ENCODE peak calls at places on chromosomes 7 and 10, in seven cellular contexts. X is right lobe of liver, R is GM12865, V is HCT116, E is fibroblast of lung, I is HFF-Myc, O is fibroblast of pulmonary artery. G is an unnamed sample.

GRCh38 chr10:63072951-63073350 is 60.2 kb upstream of the NRBF2 start:
- DNase-seq in I (no peak), X (no peak), E (no peak), V (no peak), R (no peak), O (no peak), G (no peak)

GRCh38 chr7:18936265-18936664 is 181.2 kb downstream of the TWIST1 start:
- DNase-seq in X (no peak), O (peak; percentile 29), R (no peak), I (no peak), E (no peak), V (no peak), G (peak; percentile 51)

GRCh38 chr10:123972481-123973401 is 81.1 kb upstream of the CPXM2 start:
- DNase-seq in R (no peak), I (no peak), E (no peak), X (no peak), O (no peak), V (no peak), G (no peak)

GRCh38 chr7:107659666-107660065 is 962 bp upstream of the SLC26A4 start:
- DNase-seq in I (no peak), V (peak; percentile 52), O (peak; percentile 82), R (peak; percentile 32), X (no peak), E (peak; percentile 84), G (peak; percentile 86)

GRCh38 chr10:118249714-118250113 is 92.4 kb downstream of the FAM204A start:
- DNase-seq in I (no peak), V (no peak), E (no peak), X (no peak), R (no peak), O (no peak), G (no peak)

GRCh38 chr10:127398140-127398966 is 150.8 kb upstream of the NPS start:
- DNase-seq in I (peak; percentile 55), E (peak; percentile 75), X (no peak), O (peak; percentile 24), V (no peak), R (no peak), G (peak; percentile 78)

GRCh38 chr10:110571093-110571743 is 3.7 kb downstream of the SMC3 start:
- DNase-seq in E (no peak), O (no peak), X (no peak), I (no peak), R (no peak), V (no peak), G (no peak)

GRCh38 chr7:134438946-134439345 is 20.0 kb downstream of the AKR1B1 start:
- DNase-seq in O (no peak), R (no peak), X (no peak), E (peak; percentile 37), I (no peak), V (no peak), G (no peak)

GRCh38 chr10:3850999-3851937 is 66.3 kb upstream of the KLF6 start:
- DNase-seq in O (peak; percentile 73), R (peak; percentile 67), E (peak; percentile 93), X (no peak), I (no peak), V (peak; percentile 43), G (peak; percentile 83)

GRCh38 chr10:75770634-75771081 is 339.2 kb downstream of the LRMDA start:
- DNase-seq in O (peak; percentile 12), X (no peak), I (no peak), V (no peak), R (no peak), E (peak; percentile 6), G (peak; percentile 56)

GRCh38 chr7:69365588-69366241 is 232.6 kb upstream of the AUTS2 start:
- DNase-seq in X (no peak), E (peak; percentile 66), R (peak; percentile 2), O (no peak), I (no peak), V (no peak), G (peak; percentile 3)

GRCh38 chr7:29487424-29487823 is 76.2 kb upstream of the PRR15 start:
- DNase-seq in O (no peak), R (no peak), E (no peak), X (no peak), V (no peak), I (no peak), G (no peak)

GRCh38 chr10:29734640-29734979 is 99.8 kb upstream of the SVIL start:
- DNase-seq in V (no peak), E (no peak), I (no peak), O (no peak), X (no peak), R (no peak), G (no peak)

GRCh38 chr10:29736325-29737208 is 101.8 kb upstream of the SVIL start:
- DNase-seq in I (no peak), X (peak; percentile 79), O (peak; percentile 50), R (no peak), E (peak; percentile 67), V (no peak), G (peak; percentile 62)

GRCh38 chr10:29734980-29735627 is 100.3 kb upstream of the SVIL start:
- DNase-seq in E (peak; percentile 56), V (no peak), R (peak; percentile 40), I (no peak), O (peak; percentile 37), X (peak; percentile 78), G (no peak)

GRCh38 chr10:29737209-29737565 is 102.4 kb upstream of the SVIL start:
- DNase-seq in O (no peak), E (no peak), R (no peak), X (no peak), I (no peak), V (no peak), G (no peak)

DNA sequence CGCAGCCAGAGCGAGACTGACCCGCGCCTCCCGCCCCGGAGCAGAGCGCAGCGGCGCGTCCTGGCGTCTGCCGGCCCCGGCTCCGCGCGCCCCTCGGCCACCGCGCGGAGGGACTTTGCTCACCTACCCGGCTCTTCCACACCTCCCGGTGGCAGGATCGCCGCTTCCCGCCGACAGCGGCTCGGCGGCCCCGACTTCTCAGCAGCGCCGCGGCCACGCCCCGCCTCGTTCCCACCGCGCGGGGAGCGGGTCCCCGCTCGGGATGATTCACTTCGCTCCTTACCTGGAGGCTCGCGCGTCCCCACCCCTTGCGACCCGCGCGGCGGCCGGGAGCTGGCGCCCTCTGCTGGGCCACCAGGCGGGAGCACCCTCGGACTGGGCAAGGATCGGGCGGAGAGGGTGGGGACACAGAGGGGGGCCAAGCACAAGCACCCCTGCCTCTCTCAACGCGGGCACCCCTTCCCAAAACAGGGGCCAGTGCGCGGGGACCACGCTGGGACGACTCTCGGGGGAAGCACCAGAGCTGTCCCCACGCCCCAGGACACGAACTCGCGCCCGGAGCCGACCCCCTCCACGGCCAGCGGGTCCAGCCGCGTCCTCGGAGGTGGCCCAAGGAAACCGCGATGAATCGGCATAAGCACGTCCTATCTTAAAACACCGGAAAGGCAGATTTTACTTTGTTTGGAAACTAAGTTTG is 101.0 kb upstream of the SVIL start:
- DNase-seq in E (peak; percentile 72), R (peak; percentile 71), X (peak; percentile 93), O (peak; percentile 67), V (peak; percentile 80), I (no peak), G (peak; percentile 61)
- TF ChIP-seq CTCF in E (peak; percentile 79), R (peak; percentile 79), X (peak; percentile 92), O (peak; percentile 54), V (peak; percentile 87), I (peak; percentile 79), G (peak; percentile 91)

DNA sequence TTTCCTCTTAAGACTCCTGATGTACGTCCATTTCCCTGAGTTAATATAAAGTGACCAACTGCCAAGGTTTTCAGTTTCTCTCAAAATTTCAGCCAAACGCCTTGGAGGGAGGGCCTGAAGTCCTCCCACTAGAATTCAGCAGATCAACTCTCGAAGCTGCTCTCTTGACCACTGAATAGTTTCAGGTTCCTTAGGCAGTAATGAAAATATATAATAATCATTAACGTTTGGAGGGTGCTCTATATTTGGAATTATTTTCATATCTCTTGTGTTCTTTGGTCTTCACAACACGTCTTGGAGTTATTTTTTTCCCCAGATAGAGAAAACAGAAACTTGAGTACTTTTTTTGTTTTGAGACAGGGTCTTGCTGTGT is 123.6 kb upstream of the SFMBT2 start:
- DNase-seq in R (no peak), I (no peak), O (no peak), X (no peak), V (no peak), E (no peak), G (no peak)
- H3K4me3 ChIP-seq in R (no peak overlapping the region), I (no peak overlapping the region), O (no peak overlapping the region), X (no peak overlapping the region), V (no peak overlapping the region), E (no peak overlapping the region), G (no peak overlapping the region)

GRCh38 chr10:62044569-62044968 is 143.1 kb downstream of the ARID5B start:
- DNase-seq in V (no peak), I (no peak), O (no peak), E (no peak), R (peak; percentile 8), X (no peak), G (no peak)
- TF ChIP-seq CTCF in V (no peak), I (no peak), O (no peak), E (no peak), R (no peak), X (no peak), G (no peak)

DNA sequence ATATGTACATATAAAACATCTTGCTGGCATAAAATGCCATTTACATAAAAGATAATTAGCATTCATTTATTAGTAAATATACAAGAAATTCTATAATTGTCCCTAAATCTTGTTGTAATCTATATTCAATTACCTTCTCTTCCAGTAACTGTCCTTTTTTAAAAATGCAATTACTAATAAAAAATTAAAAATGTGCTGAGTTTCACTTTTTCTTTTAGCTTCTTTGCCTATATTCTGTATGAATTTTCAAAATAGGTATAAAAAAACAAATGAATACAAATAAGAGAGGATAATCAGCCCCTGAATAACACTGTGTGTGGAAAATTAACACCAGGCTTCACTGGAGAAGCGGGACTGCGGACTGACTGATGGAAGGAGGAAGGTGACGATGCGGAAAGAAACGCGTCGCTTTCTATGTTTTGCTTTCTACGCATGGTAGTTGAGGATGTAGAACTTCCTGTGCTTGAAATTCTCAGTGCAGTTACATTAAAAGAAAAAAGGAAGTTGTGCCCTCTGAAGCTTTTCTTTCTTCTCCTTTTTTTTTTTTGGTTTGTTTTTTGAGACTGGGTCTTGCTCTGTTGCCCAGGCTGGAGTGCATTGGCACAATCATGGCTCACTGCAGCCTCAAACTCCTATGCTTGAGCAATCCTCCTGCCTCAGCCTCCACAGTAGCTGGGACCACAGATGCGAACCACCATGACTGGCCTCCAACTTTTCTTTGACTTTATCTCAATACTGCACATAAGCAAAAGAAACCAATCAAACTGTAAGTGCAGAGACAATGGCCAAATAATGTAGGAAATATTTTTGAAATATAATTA is 7.4 kb upstream of the ZMYND11 start:
- DNase-seq in I (no peak), V (no peak), O (no peak), X (no peak), R (peak; percentile 66), E (no peak), G (no peak)
- H3K4me3 ChIP-seq in I (no peak overlapping the region), V (no peak overlapping the region), O (no peak overlapping the region), X (no peak overlapping the region), R (peak overlapping the region; percentile 52), E (no peak overlapping the region), G (no peak overlapping the region)

GRCh38 chr10:93485690-93486089 is 3.6 kb upstream of the MYOF start:
- DNase-seq in I (no peak), X (no peak), V (no peak), R (no peak), E (no peak), O (no peak), G (no peak)
- TF ChIP-seq CTCF in I (no peak), X (no peak), V (peak; percentile 37), R (no peak), E (no peak), O (no peak), G (no peak)